ENCODE peak calls at places on chromosomes 3 and 15, in seven cellular contexts. One of them, this sample, is unnamed.
A peak's percentile ranks its signal among the peaks of the same experiment; 100 is the strongest.

GRCh38 chr3:28575748-28576589 is 227.3 kb upstream of the AZI2 start:
- DNase-seq in left ventricle myocardium superior: peak; percentile 44
- DNase-seq in left lobe of liver: no peak
- DNase-seq in right cardiac atrium: peak; percentile 65
- DNase-seq in SK-N-DZ: peak; percentile 79
- DNase-seq in skeletal muscle cell: no peak
- DNase-seq in NCI-H2171: peak; percentile 43
- DNase-seq in this sample: peak; percentile 25

GRCh38 chr3:25420168-25420567 is 7.9 kb upstream of the RARB start:
- DNase-seq in left ventricle myocardium superior: no peak
- DNase-seq in left lobe of liver: no peak
- DNase-seq in right cardiac atrium: no peak
- DNase-seq in SK-N-DZ: no peak
- DNase-seq in skeletal muscle cell: no peak
- DNase-seq in NCI-H2171: no peak
- DNase-seq in this sample: no peak

GRCh38 chr15:25783607-25784131 is 79.5 kb downstream of the ATP10A start:
- DNase-seq in left ventricle myocardium superior: no peak
- DNase-seq in left lobe of liver: no peak
- DNase-seq in right cardiac atrium: no peak
- DNase-seq in SK-N-DZ: no peak
- DNase-seq in skeletal muscle cell: no peak
- DNase-seq in NCI-H2171: no peak
- DNase-seq in this sample: no peak

GRCh38 chr15:81889480-81889871 is 156.3 kb downstream of the MEX3B start:
- DNase-seq in left ventricle myocardium superior: no peak
- DNase-seq in left lobe of liver: no peak
- DNase-seq in right cardiac atrium: no peak
- DNase-seq in SK-N-DZ: no peak
- DNase-seq in skeletal muscle cell: no peak
- DNase-seq in NCI-H2171: no peak
- DNase-seq in this sample: no peak

GRCh38 chr15:20356444-20357138 is 185.0 kb downstream of the GOLGA6L6 start:
- DNase-seq in left ventricle myocardium superior: peak; percentile 66
- DNase-seq in left lobe of liver: peak; percentile 84
- DNase-seq in right cardiac atrium: peak; percentile 75
- DNase-seq in SK-N-DZ: peak; percentile 79
- DNase-seq in skeletal muscle cell: no peak
- DNase-seq in NCI-H2171: no peak
- DNase-seq in this sample: no peak

GRCh38 chr3:160027541-160028195 is 39.0 kb downstream of the IL12A start:
- DNase-seq in left ventricle myocardium superior: no peak
- DNase-seq in left lobe of liver: no peak
- DNase-seq in right cardiac atrium: no peak
- DNase-seq in SK-N-DZ: no peak
- DNase-seq in skeletal muscle cell: peak; percentile 28
- DNase-seq in NCI-H2171: no peak
- DNase-seq in this sample: no peak

GRCh38 chr15:81653259-81653658 is 279.2 kb upstream of the TMC3 start:
- DNase-seq in left ventricle myocardium superior: no peak
- DNase-seq in left lobe of liver: no peak
- DNase-seq in right cardiac atrium: no peak
- DNase-seq in SK-N-DZ: no peak
- DNase-seq in skeletal muscle cell: no peak
- DNase-seq in NCI-H2171: no peak
- DNase-seq in this sample: no peak

GRCh38 chr3:43286886-43287301 is 554 bp downstream of the SNRK start:
- DNase-seq in left ventricle myocardium superior: no peak
- DNase-seq in left lobe of liver: no peak
- DNase-seq in right cardiac atrium: no peak
- DNase-seq in SK-N-DZ: peak; percentile 3
- DNase-seq in skeletal muscle cell: no peak
- DNase-seq in NCI-H2171: no peak
- DNase-seq in this sample: peak; percentile 11

GRCh38 chr3:9172851-9173320 is 76.6 kb downstream of the SRGAP3 start:
- DNase-seq in left ventricle myocardium superior: no peak
- DNase-seq in left lobe of liver: no peak
- DNase-seq in right cardiac atrium: no peak
- DNase-seq in SK-N-DZ: no peak
- DNase-seq in skeletal muscle cell: no peak
- DNase-seq in NCI-H2171: no peak
- DNase-seq in this sample: no peak

GRCh38 chr3:185900228-185900627 is 37.6 kb downstream of the TRA2B start:
- DNase-seq in left ventricle myocardium superior: no peak
- DNase-seq in left lobe of liver: no peak
- DNase-seq in right cardiac atrium: no peak
- DNase-seq in SK-N-DZ: no peak
- DNase-seq in skeletal muscle cell: peak; percentile 82
- DNase-seq in NCI-H2171: no peak
- DNase-seq in this sample: no peak

GRCh38 chr3:111695584-111696213 is 100.6 kb upstream of the ZBED2 start:
- DNase-seq in left ventricle myocardium superior: no peak
- DNase-seq in left lobe of liver: no peak
- DNase-seq in right cardiac atrium: no peak
- DNase-seq in SK-N-DZ: no peak
- DNase-seq in skeletal muscle cell: no peak
- DNase-seq in NCI-H2171: no peak
- DNase-seq in this sample: no peak

GRCh38 chr15:76337047-76337738 is 620 bp downstream of the ISL2 start:
- DNase-seq in left ventricle myocardium superior: no peak
- DNase-seq in left lobe of liver: no peak
- DNase-seq in right cardiac atrium: no peak
- DNase-seq in SK-N-DZ: peak; percentile 65
- DNase-seq in skeletal muscle cell: no peak
- DNase-seq in NCI-H2171: no peak
- DNase-seq in this sample: no peak

GRCh38 chr3:125062904-125063618 is 7.3 kb upstream of the HEG1 start:
- DNase-seq in left ventricle myocardium superior: peak; percentile 55
- DNase-seq in left lobe of liver: no peak
- DNase-seq in right cardiac atrium: no peak
- DNase-seq in SK-N-DZ: no peak
- DNase-seq in skeletal muscle cell: peak; percentile 73
- DNase-seq in NCI-H2171: no peak
- DNase-seq in this sample: peak; percentile 24

GRCh38 chr3:42996633-42997075 is 17.5 kb downstream of the GASK1A start:
- DNase-seq in left ventricle myocardium superior: no peak
- DNase-seq in left lobe of liver: peak; percentile 71
- DNase-seq in right cardiac atrium: peak; percentile 77
- DNase-seq in SK-N-DZ: no peak
- DNase-seq in skeletal muscle cell: no peak
- DNase-seq in NCI-H2171: no peak
- DNase-seq in this sample: no peak